ENCODE peak calls at places on chromosomes 2 and 18, in eight cellular contexts. N is fibroblast of lung, Q is spleen, Y is HepG2, D is transverse colon, R is neural progenitor cell, C is body of pancreas, W is adrenal gland. O is an unnamed sample.
A peak's percentile ranks its signal among the peaks of the same experiment; 100 is the strongest.

GRCh38 chr2:97748397-97748796 is 35.0 kb downstream of the ZAP70 start:
- DNase-seq in W (no peak), Y (peak; percentile 67), R (peak; percentile 75), D (peak; percentile 37), C (no peak), N (no peak), Q (peak; percentile 79), O (peak; percentile 24)

GRCh38 chr2:2862386-2862785 is 515.2 kb downstream of the EIPR1 start:
- DNase-seq in W (no peak), D (no peak), R (no peak), N (no peak), Q (peak; percentile 60), Y (no peak), C (no peak), O (no peak)

GRCh38 chr2:70888925-70889715 is 46.6 kb upstream of the ATP6V1B1 start:
- DNase-seq in W (no peak), Q (no peak), D (no peak), Y (no peak), N (no peak), R (peak; percentile 80), C (peak; percentile 44), O (no peak)

GRCh38 chr2:19738707-19739106 is 163.1 kb downstream of the TTC32 start:
- DNase-seq in D (peak; percentile 18), Q (no peak), W (peak; percentile 17), N (peak; percentile 73), R (no peak), Y (no peak), C (peak; percentile 27), O (no peak)

GRCh38 chr2:106542730-106543359 is 55.7 kb downstream of the CD8B2 start:
- DNase-seq in Q (peak; percentile 87), C (peak; percentile 75), Y (peak; percentile 53), R (peak; percentile 77), W (peak; percentile 65), D (peak; percentile 77), N (peak; percentile 39), O (peak; percentile 65)

GRCh38 chr18:54023471-54023870 is 201.0 kb downstream of the MBD2 start:
- DNase-seq in D (no peak), W (no peak), Q (no peak), C (no peak), R (no peak), N (peak; percentile 23), Y (no peak), O (peak; percentile 25)

GRCh38 chr2:64996914-64997313 is 7.7 kb downstream of the SLC1A4 start:
- DNase-seq in Y (no peak), D (no peak), C (no peak), Q (no peak), R (no peak), W (no peak), N (no peak), O (no peak)

GRCh38 chr2:25982273-25982967 is at the start of gene KIF3C:
- DNase-seq in Y (peak; percentile 66), C (peak; percentile 65), D (peak; percentile 66), Q (peak; percentile 93), N (peak; percentile 52), W (peak; percentile 57), R (peak; percentile 90), O (peak; percentile 39)

GRCh38 chr2:138979131-138979530 is 198.9 kb upstream of the NXPH2 start:
- DNase-seq in Q (no peak), N (no peak), W (no peak), Y (no peak), D (no peak), C (no peak), R (no peak), O (no peak)

GRCh38 chr2:167756427-167756826 is 491.0 kb downstream of the STK39 start:
- DNase-seq in N (peak; percentile 18), Q (no peak), D (no peak), R (peak; percentile 73), Y (peak; percentile 27), W (no peak), C (no peak), O (no peak)

GRCh38 chr2:105611328-105611627 is 133.4 kb upstream of the NCK2 start:
- DNase-seq in W (no peak), Q (no peak), R (no peak), D (no peak), N (no peak), Y (peak; percentile 11), C (no peak), O (peak; percentile 54)

GRCh38 chr2:25971596-25971995 is 10.7 kb downstream of the KIF3C start:
- DNase-seq in C (no peak), N (no peak), W (no peak), Y (no peak), Q (no peak), D (no peak), R (no peak), O (no peak)

GRCh38 chr18:59823611-59824195 is 76.1 kb upstream of the PMAIP1 start:
- DNase-seq in D (peak; percentile 75), Q (no peak), Y (peak; percentile 60), N (peak; percentile 88), C (peak; percentile 78), R (peak; percentile 89), W (peak; percentile 83), O (peak; percentile 80)

GRCh38 chr2:202965810-202966454 is 48.7 kb upstream of the NBEAL1 start:
- DNase-seq in R (peak; percentile 2), N (peak; percentile 77), D (no peak), Q (no peak), Y (peak; percentile 17), W (peak; percentile 16), C (no peak), O (no peak)

GRCh38 chr2:191653669-191654402 is 24.1 kb upstream of the NABP1 start:
- DNase-seq in D (no peak), Q (no peak), R (no peak), W (no peak), C (no peak), N (no peak), Y (no peak), O (no peak)

GRCh38 chr2:179130560-179130959 is 80.6 kb upstream of the CCDC141 start:
- DNase-seq in D (no peak), C (no peak), W (no peak), R (no peak), Y (no peak), Q (no peak), N (no peak), O (no peak)

DNA sequence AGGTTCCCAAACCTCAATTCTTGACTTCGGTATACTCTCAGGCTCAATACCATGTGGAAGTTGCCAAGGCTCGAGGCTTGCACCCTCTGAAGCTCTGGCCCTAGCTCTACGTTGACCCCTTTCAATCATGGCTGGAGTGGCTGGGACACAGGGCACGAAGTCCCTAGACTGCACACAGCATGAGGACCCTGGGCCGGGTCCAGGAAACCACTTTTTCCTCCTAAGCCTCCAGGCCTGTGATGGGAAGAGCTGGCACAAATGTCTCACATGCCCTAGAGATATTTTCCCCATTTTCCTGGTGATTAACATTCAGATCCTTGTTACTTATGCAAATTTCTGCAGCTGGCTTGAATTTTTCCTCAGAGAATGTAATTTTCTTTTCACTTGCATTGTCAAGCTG is 45.1 kb upstream of the CALCRL start:
- DNase-seq in Y (no peak), C (no peak), N (no peak), D (no peak), R (no peak), Q (no peak), W (no peak), O (no peak)
- H3K4me1 ChIP-seq in Y (no peaks in the 10 kb centered on the region), C (no peaks in the 10 kb centered on the region), N (no peaks in the 10 kb centered on the region), D (no peaks in the 10 kb centered on the region), R (no peaks in the 10 kb centered on the region), Q (no peaks in the 10 kb centered on the region), W (no peaks in the 10 kb centered on the region), O (no peaks in the 10 kb centered on the region)

DNA sequence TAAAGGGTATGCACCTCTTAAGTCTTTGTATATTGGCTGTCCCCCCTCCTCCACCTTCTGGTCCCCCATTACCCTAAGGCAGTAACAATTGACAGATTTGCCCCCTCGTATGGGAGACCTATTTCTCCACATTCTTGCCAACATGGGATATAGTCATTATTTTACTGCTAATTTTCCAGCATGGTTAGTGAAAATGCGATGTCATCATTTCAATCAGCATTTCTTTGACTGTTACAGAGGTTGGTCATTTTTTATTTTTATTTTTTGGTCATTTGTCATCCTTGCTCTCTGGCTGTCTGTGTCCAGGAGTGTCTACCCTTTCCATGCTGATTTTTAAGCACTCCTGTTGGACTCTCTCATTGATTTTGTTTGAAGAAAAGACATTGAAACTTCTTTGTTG is 45.4 kb upstream of the SPP2 start:
- DNase-seq in C (no peak), Y (no peak), D (no peak), N (no peak), W (no peak), Q (no peak), R (no peak), O (no peak)
- H3K4me1 ChIP-seq in C (no peaks in the 10 kb centered on the region), Y (no peaks in the 10 kb centered on the region), D (no peaks in the 10 kb centered on the region), N (peaks cover 4% of the 10 kb centered on the region), W (no peaks in the 10 kb centered on the region), Q (no peaks in the 10 kb centered on the region), R (no peaks in the 10 kb centered on the region), O (no peaks in the 10 kb centered on the region)

GRCh38 chr18:55489034-55489741 is 98.8 kb downstream of the TCF4 start:
- DNase-seq in N (no peak), C (no peak), Y (no peak), Q (no peak), W (no peak), R (no peak), D (no peak), O (no peak)

GRCh38 chr18:55488473-55488872 is 99.5 kb downstream of the TCF4 start:
- DNase-seq in Q (no peak), R (peak; percentile 62), Y (no peak), C (no peak), D (no peak), W (no peak), N (no peak), O (no peak)

GRCh38 chr18:55494441-55494840 is 93.6 kb downstream of the TCF4 start:
- DNase-seq in D (no peak), C (no peak), N (no peak), W (no peak), R (no peak), Y (no peak), Q (no peak), O (no peak)

GRCh38 chr18:55489742-55490055 is 98.3 kb downstream of the TCF4 start:
- DNase-seq in N (peak; percentile 42), D (no peak), Q (no peak), Y (no peak), R (no peak), W (no peak), C (no peak), O (no peak)

DNA sequence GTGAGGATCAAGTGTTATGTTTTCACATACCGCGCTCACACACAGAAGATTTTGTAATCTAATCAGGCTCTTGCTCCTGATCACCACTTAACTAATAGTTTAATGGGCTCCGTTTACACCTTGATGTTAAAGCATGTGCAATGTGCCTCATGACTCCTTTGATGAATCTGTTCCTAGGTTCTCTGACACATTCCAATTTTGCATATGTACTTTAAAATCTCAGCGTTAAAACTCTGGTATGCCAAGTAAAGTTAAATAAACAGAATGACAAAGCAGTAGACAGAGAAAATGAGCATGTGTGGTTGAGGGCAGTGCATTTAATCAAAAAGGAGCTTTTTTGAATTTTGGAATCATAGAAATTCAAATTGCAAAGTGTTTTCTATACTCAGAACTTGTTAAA is 96.4 kb downstream of the TCF4 start:
- DNase-seq in N (no peak), Q (no peak), Y (no peak), R (no peak), W (no peak), D (no peak), C (no peak), O (no peak)
- H3K4me1 ChIP-seq in N (peaks cover 6% of the 10 kb centered on the region), Q (peaks cover 16% of the 10 kb centered on the region), Y (no peaks in the 10 kb centered on the region), R (peaks cover 65% of the 10 kb centered on the region), W (no peaks in the 10 kb centered on the region), D (no peaks in the 10 kb centered on the region), C (no peaks in the 10 kb centered on the region), O (no peaks in the 10 kb centered on the region)

DNA sequence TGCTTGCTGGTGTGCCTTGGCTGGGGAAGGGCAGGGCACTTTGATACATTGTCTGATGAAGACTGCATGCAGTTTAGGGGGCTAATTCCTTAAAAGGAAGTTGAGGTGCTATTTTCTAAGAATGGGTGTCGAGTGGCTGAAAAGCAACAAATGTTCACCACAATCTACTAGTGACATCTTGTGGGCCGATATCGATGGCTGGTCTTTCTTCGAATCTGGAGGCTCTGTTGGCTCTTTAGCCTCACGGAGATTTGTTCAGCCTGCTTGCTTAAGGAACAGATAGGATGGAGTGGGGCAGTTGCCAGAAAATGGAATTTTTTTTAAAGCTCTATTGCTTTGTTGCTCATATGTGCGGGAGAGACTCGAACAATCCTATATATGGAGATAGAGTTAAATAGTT is 71.0 kb upstream of the LYPD6B start:
- DNase-seq in C (no peak), N (peak; percentile 30), D (no peak), Y (no peak), Q (no peak), W (no peak), R (peak; percentile 18), O (no peak)
- H3K4me1 ChIP-seq in C (no peaks in the 10 kb centered on the region), N (no peaks in the 10 kb centered on the region), D (no peaks in the 10 kb centered on the region), Y (no peaks in the 10 kb centered on the region), Q (peaks cover 4% of the 10 kb centered on the region), W (no peaks in the 10 kb centered on the region), R (peaks cover 32% of the 10 kb centered on the region), O (no peaks in the 10 kb centered on the region)